ENCODE peak calls at places on chromosome 14, in four cellular contexts. F is mesendoderm, D is dorsolateral prefrontal cortex, V is kidney epithelial cell. O is an unnamed sample. For H3K27me3, the result is how much of the 10 kb centered on the place peaks cover.

GRCh38 chr14:32224731-32225377 is 21.8 kb upstream of the RNU6-8 start:
- DNase-seq in F (peak), D (peak), V (peak), O (peak)

GRCh38 chr14:96762650-96763049 is 34.5 kb upstream of the VRK1 start:
- DNase-seq in F (peak), D (no peak), V (peak), O (peak)

GRCh38 chr14:55336161-55336560 is 64.9 kb downstream of the FBXO34 start:
- DNase-seq in F (no peak), D (no peak), V (no peak), O (no peak)

GRCh38 chr14:76775159-76775694 is 14.0 kb downstream of the VASH1 start:
- DNase-seq in F (no peak), D (peak), V (no peak), O (no peak)

GRCh38 chr14:68281497-68281896 is 461.9 kb downstream of the RAD51B start:
- DNase-seq in F (no peak), D (no peak), V (no peak), O (no peak)

GRCh38 chr14:100859781-100860180 is 33.9 kb downstream of the MEG3 start:
- DNase-seq in F (no peak), D (no peak), V (no peak), O (no peak)

GRCh38 chr14:100979780-100980179 is 76.3 kb upstream of the RTL1 start:
- DNase-seq in F (no peak), D (no peak), V (no peak), O (no peak)

GRCh38 chr14:68486033-68486732 is 306.7 kb downstream of the ZFP36L1 start:
- DNase-seq in F (no peak), D (no peak), V (no peak), O (no peak)

GRCh38 chr14:61753631-61754030 is 8.6 kb upstream of the SNAPC1 start:
- DNase-seq in F (peak), D (no peak), V (no peak), O (peak)

GRCh38 chr14:37796703-37797416 is 201.4 kb downstream of the TTC6 start:
- DNase-seq in F (no peak), D (no peak), V (no peak), O (no peak)

GRCh38 chr14:76861574-76862255 is 35.5 kb downstream of the LRRC74A start:
- DNase-seq in F (no peak), D (no peak), V (no peak), O (no peak)

GRCh38 chr14:76965232-76965631 is 63.3 kb downstream of the IRF2BPL start:
- DNase-seq in F (no peak), D (no peak), V (no peak), O (no peak)

GRCh38 chr14:91372680-91373495 is 44.7 kb downstream of the CCDC88C start:
- DNase-seq in F (no peak), D (no peak), V (no peak), O (no peak)

GRCh38 chr14:54487771-54488170 is 1.0 kb downstream of the GMFB start:
- DNase-seq in F (peak), D (no peak), V (no peak), O (peak)

GRCh38 chr14:101101456-101102056 is 198.0 kb upstream of the RTL1 start:
- DNase-seq in F (peak), D (no peak), V (peak), O (peak)

GRCh38 chr14:65798216-65798615 is 385.7 kb downstream of the FUT8 start:
- DNase-seq in F (no peak), D (no peak), V (no peak), O (no peak)

GRCh38 chr14:61553730-61554641 is 141.3 kb upstream of the HIF1A start:
- DNase-seq in F (no peak), D (no peak), V (peak), O (no peak)

GRCh38 chr14:59507063-59507751 is 22.9 kb downstream of the JKAMP start:
- DNase-seq in F (peak), D (no peak), V (no peak), O (peak)

GRCh38 chr14:95760596-95760995 is 46.7 kb upstream of the TCL1A start:
- DNase-seq in F (no peak), D (no peak), V (no peak), O (no peak)

GRCh38 chr14:95761436-95761835 is 47.5 kb upstream of the TCL1A start:
- DNase-seq in F (peak), D (no peak), V (no peak), O (peak)

GRCh38 chr14:95756751-95757150 is 42.8 kb upstream of the TCL1A start:
- DNase-seq in F (no peak), D (no peak), V (no peak), O (no peak)

GRCh38 chr14:95758331-95758730 is 44.4 kb upstream of the TCL1A start:
- DNase-seq in F (no peak), D (no peak), V (no peak), O (peak)

DNA sequence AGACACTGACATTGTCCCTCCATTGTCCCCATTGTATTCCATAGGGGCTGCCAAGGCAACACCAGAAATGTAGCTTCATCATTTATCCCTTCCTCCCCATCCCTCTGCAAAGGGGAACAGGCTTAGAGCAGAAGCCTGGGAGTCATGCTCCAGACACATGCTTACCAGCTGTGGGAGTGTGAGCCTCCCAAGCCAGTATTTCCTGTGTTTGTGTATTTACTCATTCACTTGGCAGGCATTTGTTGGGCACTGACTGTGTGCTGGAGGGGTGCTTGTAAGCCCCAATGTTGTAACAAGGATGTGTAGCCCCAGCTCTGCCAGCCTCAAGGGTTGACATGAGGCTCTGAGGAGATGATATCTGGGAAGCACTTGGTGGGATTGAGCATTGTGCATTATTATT is 46.0 kb upstream of the TCL1A start:
- DNase-seq in F (peak), D (no peak), V (no peak), O (no peak)
- H3K27me3 ChIP-seq in F (under half), D (under half), V (under half), O (under half)

DNA sequence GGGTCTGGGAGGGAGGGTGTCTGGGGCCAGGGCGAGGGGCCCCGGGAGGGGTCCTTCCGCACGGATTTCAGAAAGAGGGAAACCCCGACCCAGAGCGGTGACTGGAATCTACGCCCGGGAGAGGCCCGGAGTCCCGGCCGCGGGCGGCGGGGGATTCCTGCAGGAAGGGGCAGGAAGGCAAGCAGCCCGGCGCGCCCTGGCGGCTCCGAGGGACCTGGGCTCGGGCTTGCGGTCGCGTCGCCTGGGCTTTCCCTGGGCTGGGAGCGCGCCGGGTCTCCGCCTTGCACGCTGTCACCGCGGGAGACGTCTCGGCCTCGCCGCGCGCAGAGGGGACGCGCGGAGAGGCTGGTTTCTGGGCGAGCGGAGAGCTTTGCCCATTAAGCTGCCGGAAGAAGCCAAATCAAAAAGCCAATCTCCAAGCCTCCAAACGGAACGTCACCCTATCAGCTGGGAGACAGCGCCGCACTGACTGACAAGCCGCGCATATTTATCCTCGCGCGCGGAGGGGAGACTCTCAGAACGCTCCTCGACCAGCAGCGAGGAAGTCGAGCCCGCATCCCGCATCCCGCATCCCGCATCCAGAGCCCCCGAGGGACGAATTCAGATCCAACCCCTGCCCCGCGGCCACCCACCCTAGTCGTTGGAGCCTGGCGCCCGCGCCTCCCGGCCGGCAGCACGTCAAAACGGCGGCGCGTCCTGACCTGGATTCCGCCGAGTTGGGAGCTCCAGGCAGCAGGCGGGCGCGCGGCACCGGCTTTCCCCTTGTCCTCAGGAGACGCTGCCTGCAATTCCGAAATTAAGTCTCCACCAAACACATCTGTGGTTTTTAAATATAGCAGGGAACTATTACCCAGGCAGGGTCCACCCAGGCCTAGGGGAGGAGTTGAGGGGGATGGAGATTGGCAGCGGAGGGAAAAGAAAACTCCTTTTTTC is at the start of gene SLC8A3:
- DNase-seq in F (peak), D (peak), V (peak), O (peak)
- H3K27me3 ChIP-seq in F (under half), D (under half), V (under half), O (half or more)

DNA sequence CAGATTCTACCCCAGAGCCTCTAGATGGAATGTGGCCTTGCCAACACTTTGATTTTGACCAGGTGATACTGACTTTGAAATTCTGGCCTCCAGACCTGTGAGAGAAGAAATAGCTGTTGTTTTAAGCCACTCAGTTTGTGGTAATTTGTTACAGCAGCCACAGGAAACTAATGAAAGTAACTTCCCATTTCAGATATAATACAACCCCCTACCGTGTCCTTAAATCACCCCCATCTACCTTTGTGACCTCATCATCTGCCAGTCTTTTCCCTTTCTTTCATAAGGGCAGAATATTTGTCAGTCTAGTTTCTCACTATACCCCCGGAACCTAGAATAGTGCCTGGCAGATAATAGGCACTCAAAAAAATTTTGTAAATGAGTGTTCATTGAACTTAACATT is 39.6 kb downstream of the PPP4R4 start:
- DNase-seq in F (no peak), D (no peak), V (no peak), O (no peak)
- H3K27me3 ChIP-seq in F (under half), D (under half), V (under half), O (under half)

GRCh38 chr14:28762949-28763313 is 3.7 kb upstream of the FOXG1 start:
- DNase-seq in F (no peak), D (no peak), V (no peak), O (no peak)
- H3K27me3 ChIP-seq in F (under half), D (half or more), V (half or more), O (half or more)

DNA sequence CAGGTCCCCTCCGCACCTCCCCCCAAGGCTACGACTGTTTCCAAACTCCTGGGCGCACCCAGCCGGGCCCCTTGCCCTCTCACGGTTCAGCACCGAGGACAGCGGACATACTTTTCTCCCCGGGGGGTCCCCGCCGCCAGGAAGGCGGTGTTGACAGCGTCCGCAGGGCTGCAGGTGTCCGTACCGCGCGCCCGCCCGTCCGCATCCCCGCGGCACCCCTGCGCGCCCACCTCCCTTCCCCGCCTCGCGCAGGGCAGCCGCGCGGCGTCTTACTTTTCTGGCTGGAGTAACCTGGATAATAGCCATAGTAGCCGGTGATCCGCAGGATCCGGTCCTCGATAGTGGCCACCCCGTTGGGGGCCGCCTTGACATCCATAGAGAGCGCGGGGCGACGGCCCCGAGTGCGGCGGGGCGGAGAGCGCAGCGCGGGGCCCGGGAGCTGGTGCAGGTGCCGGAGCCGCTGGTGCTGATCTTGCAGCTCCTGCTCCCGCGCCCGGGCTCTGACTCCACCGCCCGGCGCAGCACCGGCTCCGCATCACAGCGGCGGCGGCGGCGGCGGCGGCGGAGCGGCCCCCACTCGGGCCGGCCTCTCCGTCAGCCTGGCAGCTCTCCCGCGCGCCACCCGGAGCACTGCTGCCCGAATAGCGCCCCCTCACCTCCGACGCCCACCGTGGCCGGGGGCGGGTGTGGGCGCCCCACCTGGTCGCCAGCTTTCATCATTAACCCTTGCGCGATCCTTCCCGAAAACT is at the start of gene SLC35F4:
- DNase-seq in F (peak), D (peak), V (no peak), O (peak)
- H3K27me3 ChIP-seq in F (under half), D (half or more), V (under half), O (half or more)

GRCh38 chr14:23449314-23449713 is 13.9 kb upstream of the MYH7 start:
- DNase-seq in F (no peak), D (no peak), V (no peak), O (no peak)
- H3K27me3 ChIP-seq in F (under half), D (under half), V (under half), O (under half)

GRCh38 chr14:36105401-36105800 is 71.1 kb downstream of the PTCSC3 start:
- DNase-seq in F (peak), D (no peak), V (peak), O (peak)
- H3K27me3 ChIP-seq in F (under half), D (under half), V (under half), O (under half)

GRCh38 chr14:22502007-22502406 is 87.0 kb downstream of the DAD1 start:
- DNase-seq in F (no peak), D (no peak), V (no peak), O (no peak)

GRCh38 chr14:22497671-22498093 is 91.3 kb downstream of the DAD1 start:
- DNase-seq in F (no peak), D (no peak), V (no peak), O (no peak)

GRCh38 chr14:22502551-22502950 is 86.5 kb downstream of the DAD1 start:
- DNase-seq in F (no peak), D (no peak), V (no peak), O (no peak)

GRCh38 chr14:22500525-22500924 is 88.5 kb downstream of the DAD1 start:
- DNase-seq in F (no peak), D (no peak), V (no peak), O (no peak)

GRCh38 chr14:22500954-22501353 is 88.1 kb downstream of the DAD1 start:
- DNase-seq in F (no peak), D (no peak), V (no peak), O (no peak)
- H3K27me3 ChIP-seq in F (under half), D (under half), V (under half), O (under half)

O was measured in endodermal cell.